ENCODE peak calls at places on chromosomes 12 and 14, in eight cellular contexts. C, D, T, Y, V, X, K and L are unnamed samples.

GRCh38 chr14:104383088-104383805 is 196.3 kb upstream of the C14orf180 start:
- DNase-seq in C (no peak), D (no peak), T (peak), Y (peak), V (no peak), X (no peak), K (no peak), L (peak)

GRCh38 chr12:42262271-42262670 is 24.2 kb upstream of the YAF2 start:
- DNase-seq in C (no peak), D (no peak), T (no peak), Y (no peak), V (peak), X (no peak), K (no peak), L (no peak)

GRCh38 chr12:6430990-6431353 is 13.8 kb upstream of the CD27 start:
- DNase-seq in C (no peak), D (no peak), T (no peak), Y (peak), V (no peak), X (peak), K (no peak), L (no peak)

GRCh38 chr12:126233625-126234024 is 1168.4 kb downstream of the AACS start:
- DNase-seq in C (no peak), D (no peak), T (no peak), Y (no peak), V (no peak), X (no peak), K (no peak), L (no peak)

GRCh38 chr12:127711108-127711507 is 555.9 kb upstream of the TMEM132C start:
- DNase-seq in C (no peak), D (no peak), T (no peak), Y (no peak), V (peak), X (no peak), K (no peak), L (no peak)

GRCh38 chr14:28754209-28754985 is 12.2 kb upstream of the FOXG1 start:
- DNase-seq in C (peak), D (peak), T (peak), Y (no peak), V (peak), X (peak), K (peak), L (peak)

GRCh38 chr12:1936406-1937320 is 18.2 kb upstream of the CACNA2D4 start:
- DNase-seq in C (no peak), D (no peak), T (peak), Y (no peak), V (peak), X (peak), K (peak), L (peak)

GRCh38 chr12:4939418-4940023 is 29.8 kb downstream of the KCNA1 start:
- DNase-seq in C (no peak), D (no peak), T (no peak), Y (no peak), V (no peak), X (no peak), K (no peak), L (no peak)

GRCh38 chr12:10636611-10637010 is 23.2 kb upstream of the MAGOHB start:
- DNase-seq in C (no peak), D (no peak), T (no peak), Y (no peak), V (no peak), X (no peak), K (peak), L (no peak)

GRCh38 chr12:108635201-108635996 is 1.7 kb upstream of the SELPLG start:
- DNase-seq in C (no peak), D (peak), T (no peak), Y (no peak), V (no peak), X (no peak), K (no peak), L (no peak)

GRCh38 chr14:20197459-20197858 is 6.8 kb downstream of the OR11G2 start:
- DNase-seq in C (no peak), D (no peak), T (no peak), Y (no peak), V (no peak), X (no peak), K (no peak), L (no peak)

GRCh38 chr14:99261916-99262787 is 9.8 kb downstream of the BCL11B start:
- DNase-seq in C (no peak), D (no peak), T (no peak), Y (no peak), V (no peak), X (no peak), K (no peak), L (no peak)

GRCh38 chr12:121438905-121439304 is 39.0 kb downstream of the RNF34 start:
- DNase-seq in C (no peak), D (no peak), T (no peak), Y (no peak), V (no peak), X (no peak), K (no peak), L (no peak)

GRCh38 chr12:57832966-57833365 is 13.6 kb downstream of the CTDSP2 start:
- DNase-seq in C (peak), D (peak), T (no peak), Y (no peak), V (peak), X (no peak), K (peak), L (no peak)

GRCh38 chr14:33198684-33199083 is 260.0 kb downstream of the NPAS3 start:
- DNase-seq in C (no peak), D (no peak), T (no peak), Y (no peak), V (no peak), X (no peak), K (no peak), L (no peak)

GRCh38 chr14:56821807-56822615 is 11.7 kb upstream of the OTX2 start:
- DNase-seq in C (no peak), D (no peak), T (no peak), Y (peak), V (no peak), X (no peak), K (no peak), L (no peak)

GRCh38 chr12:27253347-27253746 is 9.3 kb downstream of the STK38L start:
- DNase-seq in C (no peak), D (no peak), T (no peak), Y (no peak), V (no peak), X (no peak), K (no peak), L (no peak)

GRCh38 chr12:64824500-64825142 is at the start of gene TBC1D30:
- DNase-seq in C (peak), D (peak), T (peak), Y (peak), V (peak), X (peak), K (no peak), L (peak)